ENCODE peak calls at places on chromosomes 6 and 20, in five cellular contexts. M, U, X, F and B are unnamed samples.

GRCh38 chr6:91142154-91142553 is 555.3 kb upstream of the MAP3K7 start:
- DNase-seq in X (no peak), M (no peak), F (no peak), U (no peak), B (no peak)

GRCh38 chr6:154411076-154411475 is 54.5 kb upstream of the IPCEF1 start:
- DNase-seq in X (no peak), F (no peak), U (no peak), M (no peak), B (no peak)

GRCh38 chr20:41483553-41483930 is 116.9 kb upstream of the EMILIN3 start:
- DNase-seq in M (no peak), U (no peak), X (no peak), F (no peak), B (no peak)

GRCh38 chr6:156280131-156280530 is 497.0 kb upstream of the ARID1B start:
- DNase-seq in X (no peak), U (no peak), F (peak; percentile 38), M (peak; percentile 99), B (no peak)

GRCh38 chr6:155162682-155163081 is 101.1 kb upstream of the CLDN20 start:
- DNase-seq in X (no peak), F (no peak), M (no peak), U (no peak), B (no peak)

GRCh38 chr6:133254552-133255228 is 13.5 kb downstream of the EYA4 start:
- DNase-seq in U (no peak), X (no peak), M (no peak), F (no peak), B (peak; percentile 10)

GRCh38 chr20:6533828-6534388 is 233.6 kb upstream of the BMP2 start:
- DNase-seq in U (no peak), M (no peak), F (no peak), X (no peak), B (no peak)

GRCh38 chr20:18717062-18717461 is 96.5 kb upstream of the SCP2D1 start:
- DNase-seq in M (no peak), F (no peak), U (no peak), X (no peak), B (no peak)

GRCh38 chr20:61748376-61748775 is 317.3 kb downstream of the TAF4 start:
- DNase-seq in U (no peak), M (no peak), X (no peak), F (no peak), B (no peak)

GRCh38 chr6:108921547-108922331 is 73.5 kb downstream of the ARMC2 start:
- DNase-seq in F (peak; percentile 9), M (no peak), X (peak; percentile 73), U (peak; percentile 49), B (no peak)

GRCh38 chr6:153698001-153698400 is 341.0 kb upstream of the OPRM1 start:
- DNase-seq in U (no peak), M (no peak), X (no peak), F (no peak), B (no peak)

GRCh38 chr20:15836634-15837033 is 736.6 kb downstream of the KIF16B start:
- DNase-seq in F (no peak), U (no peak), M (no peak), X (no peak), B (no peak)

GRCh38 chr6:122623279-122623678 is 13.1 kb downstream of the PKIB start:
- DNase-seq in M (no peak), X (no peak), F (no peak), U (no peak), B (no peak)

GRCh38 chr6:45616209-45616608 is 238.5 kb upstream of the SUPT3H start:
- DNase-seq in F (no peak), U (no peak), X (no peak), M (no peak), B (no peak)

GRCh38 chr6:45611502-45611901 is 233.8 kb upstream of the SUPT3H start:
- DNase-seq in U (no peak), F (no peak), M (no peak), X (no peak), B (no peak)

GRCh38 chr6:45610832-45611231 is 233.1 kb upstream of the SUPT3H start:
- DNase-seq in X (no peak), U (no peak), M (no peak), F (no peak), B (no peak)

GRCh38 chr6:45614488-45615285 is 237.0 kb upstream of the SUPT3H start:
- DNase-seq in X (no peak), U (no peak), F (no peak), M (no peak), B (no peak)

GRCh38 chr6:45613678-45614077 is 235.9 kb upstream of the SUPT3H start:
- DNase-seq in U (no peak), M (no peak), F (no peak), X (no peak), B (no peak)
- TF ChIP-seq CTCF in U (no peak), M (no peak), F (no peak), X (no peak), B (no peak)

GRCh38 chr6:99424022-99424421 is 1.1 kb downstream of the PNISR start:
- DNase-seq in M (no peak), U (no peak), X (no peak), F (no peak), B (no peak)

GRCh38 chr6:99426454-99426762 is 1.3 kb upstream of the PNISR start:
- DNase-seq in F (no peak), U (no peak), M (no peak), X (no peak), B (no peak)

GRCh38 chr6:99427988-99428387 is 2.9 kb upstream of the PNISR start:
- DNase-seq in F (no peak), X (no peak), U (no peak), M (no peak), B (no peak)

GRCh38 chr6:99424761-99425646 is at the start of gene PNISR:
- DNase-seq in M (peak; percentile 99), U (peak; percentile 92), F (peak; percentile 98), X (peak; percentile 91), B (peak; percentile 88)

GRCh38 chr6:99425647-99426453 is 742 bp upstream of the PNISR start:
- DNase-seq in F (peak; percentile 88), X (peak; percentile 85), M (peak; percentile 83), U (peak; percentile 80), B (peak; percentile 54)
- TF ChIP-seq CTCF in F (peak; percentile 38), X (peak; percentile 46), M (peak; percentile 73), U (no peak), B (peak; percentile 47)

DNA sequence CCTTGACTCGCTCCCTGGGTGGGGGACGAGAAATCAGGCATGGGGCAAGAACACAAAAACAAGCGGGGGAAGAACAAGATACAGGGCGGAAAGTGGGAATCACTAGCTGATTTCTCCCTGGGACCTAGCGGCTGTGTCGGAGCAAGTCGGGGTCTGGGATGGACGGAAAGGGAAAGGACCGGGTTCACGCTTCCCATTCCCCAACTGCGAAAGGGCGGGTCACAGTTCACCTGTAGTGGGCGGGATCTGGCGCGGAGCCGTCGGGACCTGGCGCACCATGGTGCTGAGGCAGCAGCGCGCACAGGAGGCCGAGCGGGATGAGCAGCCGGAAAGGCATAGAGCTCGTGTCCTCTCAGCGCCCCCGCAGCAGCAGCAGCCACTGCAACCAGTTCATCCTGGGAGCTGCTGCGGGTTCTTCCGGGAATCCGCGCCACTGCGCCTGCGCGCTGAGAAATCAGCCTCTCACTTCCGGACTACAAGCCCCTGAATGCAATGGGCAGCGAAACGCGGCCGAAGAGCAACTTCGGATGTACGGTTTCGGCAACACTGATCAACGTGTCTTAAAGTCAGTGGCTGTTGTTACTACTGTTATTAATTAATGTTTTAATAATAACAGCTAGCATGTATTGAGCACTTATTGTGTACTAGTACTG is at the start of gene EDEM2:
- DNase-seq in U (peak; percentile 97), X (peak; percentile 95), F (peak; percentile 97), M (peak; percentile 95), B (peak; percentile 96)
- TF ChIP-seq CTCF in U (no peak), X (no peak), F (no peak), M (peak; percentile 30), B (no peak)

GRCh38 chr20:45095753-45096371 is 5.1 kb downstream of the KCNS1 start:
- DNase-seq in F (peak; percentile 75), U (peak; percentile 51), X (peak; percentile 79), M (peak; percentile 81), B (peak; percentile 69)

GRCh38 chr20:45098096-45098773 is 2.7 kb downstream of the KCNS1 start:
- DNase-seq in M (no peak), X (peak; percentile 26), U (peak; percentile 33), F (peak; percentile 18), B (no peak)

GRCh38 chr20:45094864-45095574 is 5.9 kb downstream of the KCNS1 start:
- DNase-seq in M (no peak), U (no peak), X (no peak), F (no peak), B (no peak)

GRCh38 chr20:45096781-45097180 is 4.1 kb downstream of the KCNS1 start:
- DNase-seq in F (no peak), U (no peak), X (no peak), M (no peak), B (no peak)

GRCh38 chr20:45097485-45098095 is 3.3 kb downstream of the KCNS1 start:
- DNase-seq in M (no peak), U (no peak), X (peak; percentile 74), F (peak; percentile 45), B (peak; percentile 48)
- TF ChIP-seq CTCF in M (no peak), U (no peak), X (peak; percentile 67), F (peak; percentile 16), B (peak; percentile 47)

DNA sequence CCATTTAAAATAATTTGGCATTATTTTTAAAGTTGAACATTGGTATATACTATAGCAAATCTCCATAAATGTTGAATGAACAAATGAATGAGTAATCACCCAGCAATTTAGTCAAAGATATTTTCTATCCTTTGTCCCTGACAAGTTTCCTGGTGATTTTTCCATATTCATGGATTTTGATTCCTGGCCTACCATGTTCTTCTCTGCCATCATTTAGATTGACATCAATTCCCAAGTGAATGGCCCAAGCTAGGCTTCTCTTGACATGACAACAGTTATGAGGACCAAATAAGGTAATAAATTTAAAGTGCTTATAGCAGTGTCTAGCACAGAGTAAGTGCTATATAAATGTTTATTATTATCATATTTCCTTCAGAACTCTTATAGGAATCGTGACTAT is 120.1 kb upstream of the ADGRF1 start:
- DNase-seq in X (no peak), M (no peak), F (no peak), U (no peak), B (no peak)
- TF ChIP-seq CTCF in X (no peak), M (no peak), F (no peak), U (no peak), B (no peak)

GRCh38 chr6:152423216-152424103 is 213.7 kb downstream of the SYNE1 start:
- DNase-seq in X (no peak), M (no peak), F (peak; percentile 25), U (no peak), B (no peak)
- TF ChIP-seq CTCF in X (no peak), M (peak; percentile 44), F (no peak), U (no peak), B (no peak)

GRCh38 chr6:157898169-157898568 is 75.1 kb downstream of the SNX9 start:
- DNase-seq in U (no peak), X (peak; percentile 47), M (peak; percentile 25), F (no peak), B (no peak)
- TF ChIP-seq CTCF in U (no peak), X (no peak), M (peak; percentile 54), F (no peak), B (no peak)

DNA sequence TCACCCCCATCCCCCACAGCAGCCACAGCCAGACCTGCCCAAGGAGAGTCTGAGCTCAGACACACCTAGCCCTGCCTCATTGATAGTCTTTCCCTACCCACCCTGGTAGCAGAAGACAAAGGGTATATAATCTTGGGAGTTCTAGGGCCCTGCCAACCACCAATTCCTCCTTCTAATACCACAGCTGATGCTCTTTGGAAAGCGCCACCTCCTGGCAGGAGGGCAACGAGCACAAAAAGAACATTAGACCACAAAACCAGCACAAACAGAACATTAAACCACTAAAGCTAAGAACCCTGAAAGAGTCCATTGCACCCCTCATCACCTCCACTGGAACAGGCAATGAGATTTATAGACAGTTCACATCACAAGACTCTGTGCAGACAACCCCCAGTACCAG is 195.8 kb upstream of the FUT9 start:
- DNase-seq in F (no peak), U (no peak), M (peak; percentile 1), X (peak; percentile 1), B (no peak)
- TF ChIP-seq CTCF in F (peak; percentile 21), U (no peak), M (peak; percentile 64), X (no peak), B (peak; percentile 5)